ENCODE peak calls at places on chromosomes 4 and X, in ten cellular contexts. One of them, this sample, is unnamed. For H3K4me1, the result is how much of the 10 kb centered on the place peaks cover.

GRCh38 chrX:71953946-71954345 is 43.3 kb downstream of the NHSL2 start:
- DNase-seq in CD4-positive, CD25-positive, alpha-beta regulatory T cell: no peak
- DNase-seq in psoas muscle: no peak
- DNase-seq in lower lobe of right lung: no peak
- DNase-seq in CD8-positive, alpha-beta T cell: no peak
- DNase-seq in mesendoderm: no peak
- DNase-seq in astrocyte: no peak
- DNase-seq in CD8-positive, alpha-beta memory T cell: no peak
- DNase-seq in HepG2: no peak
- DNase-seq in A673: no peak
- DNase-seq in this sample: no peak

GRCh38 chr4:143302526-143302925 is 34.1 kb upstream of the GAB1 start:
- DNase-seq in CD8-positive, alpha-beta T cell: no peak
- DNase-seq in A673: peak
- DNase-seq in CD4-positive, CD25-positive, alpha-beta regulatory T cell: no peak
- DNase-seq in psoas muscle: no peak
- DNase-seq in HepG2: no peak
- DNase-seq in mesendoderm: peak
- DNase-seq in CD8-positive, alpha-beta memory T cell: no peak
- DNase-seq in astrocyte: peak
- DNase-seq in lower lobe of right lung: no peak
- DNase-seq in this sample: no peak

GRCh38 chrX:1673337-1673736 is 58.5 kb downstream of the ASMT start:
- DNase-seq in A673: peak
- DNase-seq in CD8-positive, alpha-beta memory T cell: peak
- DNase-seq in astrocyte: no peak
- DNase-seq in CD8-positive, alpha-beta T cell: peak
- DNase-seq in mesendoderm: peak
- DNase-seq in CD4-positive, CD25-positive, alpha-beta regulatory T cell: peak
- DNase-seq in lower lobe of right lung: no peak
- DNase-seq in psoas muscle: no peak
- DNase-seq in HepG2: peak
- DNase-seq in this sample: peak

GRCh38 chrX:45070116-45071007 is 130.3 kb downstream of the DIPK2B start:
- DNase-seq in CD8-positive, alpha-beta T cell: no peak
- DNase-seq in astrocyte: peak
- DNase-seq in mesendoderm: peak
- DNase-seq in A673: peak
- DNase-seq in CD8-positive, alpha-beta memory T cell: peak
- DNase-seq in HepG2: peak
- DNase-seq in lower lobe of right lung: no peak
- DNase-seq in psoas muscle: no peak
- DNase-seq in CD4-positive, CD25-positive, alpha-beta regulatory T cell: peak
- DNase-seq in this sample: no peak

GRCh38 chr4:122996350-122996749 is 74.0 kb upstream of the NUDT6 start:
- DNase-seq in CD8-positive, alpha-beta T cell: no peak
- DNase-seq in mesendoderm: no peak
- DNase-seq in HepG2: no peak
- DNase-seq in psoas muscle: no peak
- DNase-seq in astrocyte: no peak
- DNase-seq in CD4-positive, CD25-positive, alpha-beta regulatory T cell: no peak
- DNase-seq in lower lobe of right lung: no peak
- DNase-seq in A673: no peak
- DNase-seq in CD8-positive, alpha-beta memory T cell: no peak
- DNase-seq in this sample: no peak

GRCh38 chr4:55931833-55932232 is 16.9 kb upstream of the CEP135 start:
- DNase-seq in astrocyte: peak
- DNase-seq in CD8-positive, alpha-beta memory T cell: no peak
- DNase-seq in A673: no peak
- DNase-seq in CD4-positive, CD25-positive, alpha-beta regulatory T cell: no peak
- DNase-seq in CD8-positive, alpha-beta T cell: no peak
- DNase-seq in HepG2: no peak
- DNase-seq in psoas muscle: no peak
- DNase-seq in lower lobe of right lung: no peak
- DNase-seq in mesendoderm: peak
- DNase-seq in this sample: no peak

GRCh38 chr4:69323284-69323683 is 43.0 kb downstream of the UGT2B28 start:
- DNase-seq in CD8-positive, alpha-beta T cell: no peak
- DNase-seq in CD8-positive, alpha-beta memory T cell: no peak
- DNase-seq in lower lobe of right lung: no peak
- DNase-seq in psoas muscle: no peak
- DNase-seq in CD4-positive, CD25-positive, alpha-beta regulatory T cell: no peak
- DNase-seq in A673: no peak
- DNase-seq in HepG2: no peak
- DNase-seq in astrocyte: no peak
- DNase-seq in mesendoderm: peak
- DNase-seq in this sample: no peak

GRCh38 chr4:93396274-93396673 is 432.3 kb upstream of the ATOH1 start:
- DNase-seq in psoas muscle: no peak
- DNase-seq in astrocyte: peak
- DNase-seq in lower lobe of right lung: no peak
- DNase-seq in CD4-positive, CD25-positive, alpha-beta regulatory T cell: no peak
- DNase-seq in CD8-positive, alpha-beta memory T cell: no peak
- DNase-seq in HepG2: no peak
- DNase-seq in A673: no peak
- DNase-seq in CD8-positive, alpha-beta T cell: no peak
- DNase-seq in mesendoderm: peak
- DNase-seq in this sample: no peak

GRCh38 chr4:88411491-88412101 is 32.9 kb downstream of the HERC6 start:
- DNase-seq in CD8-positive, alpha-beta T cell: no peak
- DNase-seq in A673: no peak
- DNase-seq in CD8-positive, alpha-beta memory T cell: no peak
- DNase-seq in CD4-positive, CD25-positive, alpha-beta regulatory T cell: no peak
- DNase-seq in HepG2: no peak
- DNase-seq in astrocyte: no peak
- DNase-seq in psoas muscle: no peak
- DNase-seq in mesendoderm: no peak
- DNase-seq in lower lobe of right lung: no peak
- DNase-seq in this sample: no peak

GRCh38 chrX:109533631-109534030 is 3.0 kb upstream of the NXT2 start:
- DNase-seq in CD8-positive, alpha-beta memory T cell: no peak
- DNase-seq in lower lobe of right lung: no peak
- DNase-seq in mesendoderm: no peak
- DNase-seq in A673: no peak
- DNase-seq in HepG2: no peak
- DNase-seq in astrocyte: peak
- DNase-seq in CD4-positive, CD25-positive, alpha-beta regulatory T cell: no peak
- DNase-seq in psoas muscle: no peak
- DNase-seq in CD8-positive, alpha-beta T cell: no peak
- DNase-seq in this sample: no peak

GRCh38 chr4:184447664-184448063 is 26.7 kb downstream of the IRF2 start:
- DNase-seq in astrocyte: no peak
- DNase-seq in psoas muscle: no peak
- DNase-seq in mesendoderm: peak
- DNase-seq in lower lobe of right lung: no peak
- DNase-seq in CD4-positive, CD25-positive, alpha-beta regulatory T cell: no peak
- DNase-seq in CD8-positive, alpha-beta T cell: no peak
- DNase-seq in A673: peak
- DNase-seq in HepG2: no peak
- DNase-seq in CD8-positive, alpha-beta memory T cell: no peak
- DNase-seq in this sample: no peak

GRCh38 chr4:184444215-184444952 is 30.0 kb downstream of the IRF2 start:
- DNase-seq in A673: no peak
- DNase-seq in CD8-positive, alpha-beta memory T cell: no peak
- DNase-seq in CD4-positive, CD25-positive, alpha-beta regulatory T cell: no peak
- DNase-seq in astrocyte: peak
- DNase-seq in mesendoderm: no peak
- DNase-seq in CD8-positive, alpha-beta T cell: no peak
- DNase-seq in lower lobe of right lung: no peak
- DNase-seq in psoas muscle: no peak
- DNase-seq in HepG2: no peak
- DNase-seq in this sample: no peak

GRCh38 chr4:184443318-184443717 is 31.0 kb downstream of the IRF2 start:
- DNase-seq in psoas muscle: no peak
- DNase-seq in CD8-positive, alpha-beta memory T cell: no peak
- DNase-seq in CD4-positive, CD25-positive, alpha-beta regulatory T cell: no peak
- DNase-seq in mesendoderm: no peak
- DNase-seq in lower lobe of right lung: no peak
- DNase-seq in HepG2: no peak
- DNase-seq in CD8-positive, alpha-beta T cell: no peak
- DNase-seq in astrocyte: no peak
- DNase-seq in A673: no peak
- DNase-seq in this sample: no peak

GRCh38 chr4:184446132-184446531 is 28.2 kb downstream of the IRF2 start:
- DNase-seq in HepG2: no peak
- DNase-seq in CD8-positive, alpha-beta T cell: no peak
- DNase-seq in CD4-positive, CD25-positive, alpha-beta regulatory T cell: no peak
- DNase-seq in A673: no peak
- DNase-seq in psoas muscle: no peak
- DNase-seq in CD8-positive, alpha-beta memory T cell: no peak
- DNase-seq in astrocyte: no peak
- DNase-seq in lower lobe of right lung: no peak
- DNase-seq in mesendoderm: no peak
- DNase-seq in this sample: no peak

DNA sequence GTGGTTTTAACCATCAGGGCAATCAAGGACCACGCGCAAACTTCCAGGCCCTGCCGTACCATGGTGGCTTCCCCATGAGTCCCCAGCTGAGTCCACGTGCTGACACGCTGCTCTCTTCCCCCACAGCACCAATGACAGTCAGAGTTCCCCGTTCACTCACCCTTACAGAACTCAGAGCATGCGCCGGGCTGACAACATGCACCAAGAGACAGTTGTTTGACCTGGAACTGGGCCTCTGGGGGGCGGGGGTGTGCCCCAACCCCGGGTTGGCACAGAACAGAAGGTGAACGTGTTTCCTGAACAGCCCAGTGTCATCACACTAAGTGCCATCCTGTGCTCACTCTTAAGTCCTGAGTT is 29.4 kb downstream of the IRF2 start:
- DNase-seq in CD4-positive, CD25-positive, alpha-beta regulatory T cell: peak
- DNase-seq in astrocyte: no peak
- DNase-seq in mesendoderm: no peak
- DNase-seq in CD8-positive, alpha-beta T cell: peak
- DNase-seq in lower lobe of right lung: peak
- DNase-seq in A673: no peak
- DNase-seq in CD8-positive, alpha-beta memory T cell: peak
- DNase-seq in HepG2: no peak
- DNase-seq in psoas muscle: no peak
- DNase-seq in this sample: no peak
- H3K4me1 ChIP-seq in CD4-positive, CD25-positive, alpha-beta regulatory T cell: half or more
- H3K4me1 ChIP-seq in astrocyte: under half
- H3K4me1 ChIP-seq in mesendoderm: under half
- H3K4me1 ChIP-seq in CD8-positive, alpha-beta T cell: half or more
- H3K4me1 ChIP-seq in lower lobe of right lung: half or more
- H3K4me1 ChIP-seq in A673: under half
- H3K4me1 ChIP-seq in CD8-positive, alpha-beta memory T cell: half or more
- H3K4me1 ChIP-seq in HepG2: under half
- H3K4me1 ChIP-seq in psoas muscle: half or more
- H3K4me1 ChIP-seq in this sample: under half

GRCh38 chr4:10115271-10115656 is 1.3 kb downstream of the WDR1 start:
- DNase-seq in mesendoderm: no peak
- DNase-seq in psoas muscle: no peak
- DNase-seq in HepG2: peak
- DNase-seq in CD8-positive, alpha-beta T cell: no peak
- DNase-seq in CD8-positive, alpha-beta memory T cell: no peak
- DNase-seq in astrocyte: no peak
- DNase-seq in A673: no peak
- DNase-seq in CD4-positive, CD25-positive, alpha-beta regulatory T cell: no peak
- DNase-seq in lower lobe of right lung: no peak
- DNase-seq in this sample: no peak
- H3K4me1 ChIP-seq in mesendoderm: under half
- H3K4me1 ChIP-seq in psoas muscle: half or more
- H3K4me1 ChIP-seq in HepG2: half or more
- H3K4me1 ChIP-seq in CD8-positive, alpha-beta T cell: half or more
- H3K4me1 ChIP-seq in CD8-positive, alpha-beta memory T cell: half or more
- H3K4me1 ChIP-seq in astrocyte: under half
- H3K4me1 ChIP-seq in A673: under half
- H3K4me1 ChIP-seq in CD4-positive, CD25-positive, alpha-beta regulatory T cell: half or more
- H3K4me1 ChIP-seq in lower lobe of right lung: half or more
- H3K4me1 ChIP-seq in this sample: half or more

GRCh38 chr4:119039160-119039559 is 96.5 kb upstream of the MYOZ2 start:
- DNase-seq in HepG2: no peak
- DNase-seq in mesendoderm: no peak
- DNase-seq in CD8-positive, alpha-beta T cell: no peak
- DNase-seq in lower lobe of right lung: no peak
- DNase-seq in CD4-positive, CD25-positive, alpha-beta regulatory T cell: no peak
- DNase-seq in A673: no peak
- DNase-seq in psoas muscle: no peak
- DNase-seq in astrocyte: no peak
- DNase-seq in CD8-positive, alpha-beta memory T cell: no peak
- DNase-seq in this sample: no peak

GRCh38 chr4:119040261-119040660 is 95.4 kb upstream of the MYOZ2 start:
- DNase-seq in CD8-positive, alpha-beta T cell: no peak
- DNase-seq in CD8-positive, alpha-beta memory T cell: no peak
- DNase-seq in A673: no peak
- DNase-seq in CD4-positive, CD25-positive, alpha-beta regulatory T cell: no peak
- DNase-seq in lower lobe of right lung: no peak
- DNase-seq in mesendoderm: no peak
- DNase-seq in astrocyte: peak
- DNase-seq in psoas muscle: no peak
- DNase-seq in HepG2: no peak
- DNase-seq in this sample: no peak

GRCh38 chr4:119039779-119040178 is 95.9 kb upstream of the MYOZ2 start:
- DNase-seq in CD8-positive, alpha-beta T cell: no peak
- DNase-seq in lower lobe of right lung: no peak
- DNase-seq in CD4-positive, CD25-positive, alpha-beta regulatory T cell: no peak
- DNase-seq in mesendoderm: peak
- DNase-seq in HepG2: no peak
- DNase-seq in CD8-positive, alpha-beta memory T cell: no peak
- DNase-seq in A673: no peak
- DNase-seq in astrocyte: no peak
- DNase-seq in psoas muscle: peak
- DNase-seq in this sample: no peak

GRCh38 chr4:119037709-119038463 is 97.7 kb upstream of the MYOZ2 start:
- DNase-seq in CD8-positive, alpha-beta memory T cell: no peak
- DNase-seq in lower lobe of right lung: no peak
- DNase-seq in HepG2: no peak
- DNase-seq in CD8-positive, alpha-beta T cell: no peak
- DNase-seq in psoas muscle: no peak
- DNase-seq in A673: no peak
- DNase-seq in astrocyte: no peak
- DNase-seq in mesendoderm: no peak
- DNase-seq in CD4-positive, CD25-positive, alpha-beta regulatory T cell: no peak
- DNase-seq in this sample: no peak

GRCh38 chr4:119038465-119038864 is 97.2 kb upstream of the MYOZ2 start:
- DNase-seq in A673: no peak
- DNase-seq in mesendoderm: no peak
- DNase-seq in CD4-positive, CD25-positive, alpha-beta regulatory T cell: no peak
- DNase-seq in CD8-positive, alpha-beta memory T cell: no peak
- DNase-seq in CD8-positive, alpha-beta T cell: no peak
- DNase-seq in HepG2: no peak
- DNase-seq in psoas muscle: no peak
- DNase-seq in lower lobe of right lung: no peak
- DNase-seq in astrocyte: peak
- DNase-seq in this sample: no peak
- H3K4me1 ChIP-seq in A673: under half
- H3K4me1 ChIP-seq in mesendoderm: under half
- H3K4me1 ChIP-seq in CD4-positive, CD25-positive, alpha-beta regulatory T cell: under half
- H3K4me1 ChIP-seq in CD8-positive, alpha-beta memory T cell: under half
- H3K4me1 ChIP-seq in CD8-positive, alpha-beta T cell: under half
- H3K4me1 ChIP-seq in HepG2: under half
- H3K4me1 ChIP-seq in psoas muscle: half or more
- H3K4me1 ChIP-seq in lower lobe of right lung: under half
- H3K4me1 ChIP-seq in astrocyte: under half
- H3K4me1 ChIP-seq in this sample: under half

DNA sequence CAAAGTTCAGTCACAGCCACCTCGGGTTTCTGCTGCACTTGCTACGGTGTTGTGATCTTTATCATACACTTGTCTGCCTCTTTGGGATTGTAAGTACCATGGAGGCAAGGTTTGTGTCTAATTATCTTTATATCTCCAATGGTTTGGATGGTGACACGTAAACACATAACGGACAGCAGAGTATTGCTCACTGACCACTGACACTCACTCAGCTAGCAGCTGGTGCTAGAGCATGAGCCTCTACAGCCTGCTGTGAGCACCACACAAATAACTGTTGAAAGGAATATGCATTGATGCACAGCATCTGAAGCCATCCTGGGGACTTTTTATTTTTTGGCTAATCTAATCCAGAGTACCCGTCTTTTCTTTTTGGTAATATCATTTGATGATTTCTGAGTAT is 156.0 kb downstream of the DCLK2 start:
- DNase-seq in CD8-positive, alpha-beta memory T cell: no peak
- DNase-seq in astrocyte: peak
- DNase-seq in psoas muscle: no peak
- DNase-seq in CD8-positive, alpha-beta T cell: no peak
- DNase-seq in CD4-positive, CD25-positive, alpha-beta regulatory T cell: no peak
- DNase-seq in A673: no peak
- DNase-seq in lower lobe of right lung: no peak
- DNase-seq in HepG2: no peak
- DNase-seq in mesendoderm: no peak
- DNase-seq in this sample: no peak
- H3K4me1 ChIP-seq in CD8-positive, alpha-beta memory T cell: under half
- H3K4me1 ChIP-seq in astrocyte: half or more
- H3K4me1 ChIP-seq in psoas muscle: under half
- H3K4me1 ChIP-seq in CD8-positive, alpha-beta T cell: under half
- H3K4me1 ChIP-seq in CD4-positive, CD25-positive, alpha-beta regulatory T cell: under half
- H3K4me1 ChIP-seq in A673: under half
- H3K4me1 ChIP-seq in lower lobe of right lung: under half
- H3K4me1 ChIP-seq in HepG2: under half
- H3K4me1 ChIP-seq in mesendoderm: under half
- H3K4me1 ChIP-seq in this sample: under half